ENCODE peak calls at places on chromosomes 4 and X, in four cellular contexts. A, H, C and Z are unnamed samples.
A peak's percentile ranks its signal among the peaks of the same experiment; 100 is the strongest.

GRCh38 chr4:152327606-152328453 is 208.1 kb downstream of the FBXW7 start:
- DNase-seq in A (no peak), H (no peak), C (no peak), Z (no peak)

GRCh38 chr4:7781361-7781760 is 158.3 kb downstream of the AFAP1 start:
- DNase-seq in A (no peak), H (no peak), C (no peak), Z (no peak)

GRCh38 chr4:75547647-75548387 is 8.0 kb upstream of the ODAPH start:
- DNase-seq in A (no peak), H (peak; percentile 5), C (no peak), Z (peak; percentile 43)

GRCh38 chr4:1462768-1463075 is 56.5 kb upstream of the NKX1-1 start:
- DNase-seq in A (no peak), H (no peak), C (no peak), Z (no peak)

GRCh38 chr4:101689220-101689619 is 101.3 kb upstream of the BANK1 start:
- DNase-seq in A (no peak), H (no peak), C (no peak), Z (no peak)

GRCh38 chrX:153490217-153490616 is 4.6 kb upstream of the BGN start:
- DNase-seq in A (no peak), H (no peak), C (no peak), Z (no peak)

GRCh38 chr4:51843309-51844156 is 580 bp downstream of the DCUN1D4 start:
- DNase-seq in A (peak; percentile 39), H (peak; percentile 70), C (no peak), Z (no peak)

GRCh38 chr4:67575232-67575888 is 16.8 kb downstream of the STAP1 start:
- DNase-seq in A (no peak), H (no peak), C (peak; percentile 27), Z (peak; percentile 90)

GRCh38 chr4:141913928-141914327 is 277.5 kb downstream of the IL15 start:
- DNase-seq in A (no peak), H (no peak), C (no peak), Z (no peak)

GRCh38 chrX:101999644-102000539 is 68.1 kb upstream of the ZMAT1 start:
- DNase-seq in A (no peak), H (no peak), C (no peak), Z (no peak)

GRCh38 chr4:108793413-108793812 is 30.6 kb upstream of the ETNPPL start:
- DNase-seq in A (no peak), H (no peak), C (no peak), Z (no peak)

GRCh38 chr4:3261411-3262207 is 12.7 kb downstream of the MSANTD1 start:
- DNase-seq in A (no peak), H (no peak), C (no peak), Z (no peak)

GRCh38 chr4:177235026-177235425 is 74.6 kb upstream of the NEIL3 start:
- DNase-seq in A (no peak), H (no peak), C (no peak), Z (no peak)

GRCh38 chr4:108036252-108036651 is 46.6 kb downstream of the HADH start:
- DNase-seq in A (peak; percentile 40), H (no peak), C (no peak), Z (peak; percentile 98)